ENCODE peak calls at places on chromosomes 6 and 20, in eight cellular contexts. One of them, this sample, is unnamed. For H3K4me1, the result is how much of the 10 kb centered on the place peaks cover.

GRCh38 chr6:123526128-123526527 is 110.6 kb downstream of the TRDN start:
- DNase-seq in A673: no peak
- DNase-seq in upper lobe of right lung: no peak
- DNase-seq in heart left ventricle: no peak
- DNase-seq in IMR-90: no peak
- DNase-seq in tibial nerve: no peak
- DNase-seq in HCT116: no peak
- DNase-seq in spleen: no peak
- DNase-seq in this sample: no peak

GRCh38 chr6:25883991-25884390 is 9.9 kb upstream of the SLC17A3 start:
- DNase-seq in A673: no peak
- DNase-seq in upper lobe of right lung: no peak
- DNase-seq in heart left ventricle: no peak
- DNase-seq in IMR-90: peak
- DNase-seq in tibial nerve: no peak
- DNase-seq in HCT116: no peak
- DNase-seq in spleen: no peak
- DNase-seq in this sample: no peak

GRCh38 chr6:15023448-15023847 is 222.4 kb upstream of the JARID2 start:
- DNase-seq in A673: no peak
- DNase-seq in upper lobe of right lung: no peak
- DNase-seq in heart left ventricle: no peak
- DNase-seq in IMR-90: no peak
- DNase-seq in tibial nerve: no peak
- DNase-seq in HCT116: no peak
- DNase-seq in spleen: no peak
- DNase-seq in this sample: no peak

GRCh38 chr6:137755284-137755683 is 111.8 kb upstream of the TNFAIP3 start:
- DNase-seq in A673: no peak
- DNase-seq in upper lobe of right lung: no peak
- DNase-seq in heart left ventricle: no peak
- DNase-seq in IMR-90: no peak
- DNase-seq in tibial nerve: no peak
- DNase-seq in HCT116: no peak
- DNase-seq in spleen: no peak
- DNase-seq in this sample: no peak

GRCh38 chr6:84639396-84639795 is 125.0 kb downstream of the TBX18 start:
- DNase-seq in A673: no peak
- DNase-seq in upper lobe of right lung: no peak
- DNase-seq in heart left ventricle: no peak
- DNase-seq in IMR-90: no peak
- DNase-seq in tibial nerve: no peak
- DNase-seq in HCT116: no peak
- DNase-seq in spleen: no peak
- DNase-seq in this sample: no peak

GRCh38 chr6:166402582-166403277 is 20.0 kb upstream of the MPC1 start:
- DNase-seq in A673: peak
- DNase-seq in upper lobe of right lung: no peak
- DNase-seq in heart left ventricle: no peak
- DNase-seq in IMR-90: peak
- DNase-seq in tibial nerve: no peak
- DNase-seq in HCT116: no peak
- DNase-seq in spleen: no peak
- DNase-seq in this sample: no peak

GRCh38 chr6:149045404-149045803 is 272.1 kb upstream of the TAB2 start:
- DNase-seq in A673: peak
- DNase-seq in upper lobe of right lung: no peak
- DNase-seq in heart left ventricle: no peak
- DNase-seq in IMR-90: no peak
- DNase-seq in tibial nerve: no peak
- DNase-seq in HCT116: no peak
- DNase-seq in spleen: no peak
- DNase-seq in this sample: no peak

GRCh38 chr6:158596861-158597260 is 37.0 kb downstream of the TMEM181 start:
- DNase-seq in A673: no peak
- DNase-seq in upper lobe of right lung: no peak
- DNase-seq in heart left ventricle: no peak
- DNase-seq in IMR-90: no peak
- DNase-seq in tibial nerve: no peak
- DNase-seq in HCT116: no peak
- DNase-seq in spleen: no peak
- DNase-seq in this sample: no peak

GRCh38 chr6:6841571-6841970 is 253.1 kb downstream of the LY86 start:
- DNase-seq in A673: no peak
- DNase-seq in upper lobe of right lung: no peak
- DNase-seq in heart left ventricle: no peak
- DNase-seq in IMR-90: no peak
- DNase-seq in tibial nerve: no peak
- DNase-seq in HCT116: no peak
- DNase-seq in spleen: no peak
- DNase-seq in this sample: no peak

GRCh38 chr6:147194652-147195403 is 9.4 kb upstream of the STXBP5 start:
- DNase-seq in A673: no peak
- DNase-seq in upper lobe of right lung: no peak
- DNase-seq in heart left ventricle: no peak
- DNase-seq in IMR-90: peak
- DNase-seq in tibial nerve: no peak
- DNase-seq in HCT116: no peak
- DNase-seq in spleen: no peak
- DNase-seq in this sample: no peak

GRCh38 chr20:8722277-8722928 is 346.5 kb upstream of the PLCB4 start:
- DNase-seq in A673: peak
- DNase-seq in upper lobe of right lung: no peak
- DNase-seq in heart left ventricle: no peak
- DNase-seq in IMR-90: peak
- DNase-seq in tibial nerve: no peak
- DNase-seq in HCT116: peak
- DNase-seq in spleen: no peak
- DNase-seq in this sample: peak

GRCh38 chr6:1759877-1760276 is 150.2 kb downstream of the FOXC1 start:
- DNase-seq in A673: no peak
- DNase-seq in upper lobe of right lung: no peak
- DNase-seq in heart left ventricle: no peak
- DNase-seq in IMR-90: no peak
- DNase-seq in tibial nerve: no peak
- DNase-seq in HCT116: no peak
- DNase-seq in spleen: no peak
- DNase-seq in this sample: no peak

GRCh38 chr6:110944681-110945151 is 13.8 kb upstream of the GTF3C6 start:
- DNase-seq in A673: no peak
- DNase-seq in upper lobe of right lung: no peak
- DNase-seq in heart left ventricle: no peak
- DNase-seq in IMR-90: peak
- DNase-seq in tibial nerve: no peak
- DNase-seq in HCT116: peak
- DNase-seq in spleen: no peak
- DNase-seq in this sample: no peak

GRCh38 chr6:158226655-158227512 is 58.7 kb downstream of the GTF2H5 start:
- DNase-seq in A673: no peak
- DNase-seq in upper lobe of right lung: no peak
- DNase-seq in heart left ventricle: no peak
- DNase-seq in IMR-90: no peak
- DNase-seq in tibial nerve: no peak
- DNase-seq in HCT116: no peak
- DNase-seq in spleen: no peak
- DNase-seq in this sample: peak

GRCh38 chr20:2140561-2140960 is 38.9 kb downstream of the STK35 start:
- DNase-seq in A673: no peak
- DNase-seq in upper lobe of right lung: no peak
- DNase-seq in heart left ventricle: peak
- DNase-seq in IMR-90: peak
- DNase-seq in tibial nerve: peak
- DNase-seq in HCT116: no peak
- DNase-seq in spleen: no peak
- DNase-seq in this sample: no peak
- H3K4me1 ChIP-seq in A673: under half
- H3K4me1 ChIP-seq in upper lobe of right lung: under half
- H3K4me1 ChIP-seq in heart left ventricle: half or more
- H3K4me1 ChIP-seq in IMR-90: under half
- H3K4me1 ChIP-seq in tibial nerve: under half
- H3K4me1 ChIP-seq in HCT116: under half
- H3K4me1 ChIP-seq in spleen: under half
- H3K4me1 ChIP-seq in this sample: under half

DNA sequence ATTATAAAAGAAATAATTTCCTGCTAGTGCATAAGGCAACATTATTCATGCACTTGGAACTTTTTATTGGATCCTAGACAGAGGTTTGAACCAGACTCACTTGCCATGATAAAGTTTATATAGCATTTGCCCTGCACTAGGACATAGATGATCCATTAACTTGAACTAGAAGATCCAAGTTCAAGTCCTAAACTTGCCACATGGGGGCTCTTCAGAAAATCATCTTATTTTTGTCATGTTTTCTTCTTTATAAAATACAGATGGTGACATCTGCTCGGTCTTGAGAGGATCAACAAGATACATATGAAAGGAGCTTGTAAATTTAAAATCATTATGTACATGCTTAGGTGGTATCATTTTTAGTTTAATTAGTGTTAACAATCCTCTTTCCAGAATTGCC is 94.5 kb downstream of the SIM1 start:
- DNase-seq in A673: peak
- DNase-seq in upper lobe of right lung: no peak
- DNase-seq in heart left ventricle: no peak
- DNase-seq in IMR-90: no peak
- DNase-seq in tibial nerve: no peak
- DNase-seq in HCT116: no peak
- DNase-seq in spleen: no peak
- DNase-seq in this sample: no peak
- TF ChIP-seq CTCF in A673: peak
- TF ChIP-seq CTCF in upper lobe of right lung: no peak
- TF ChIP-seq CTCF in heart left ventricle: no peak
- TF ChIP-seq CTCF in IMR-90: peak
- TF ChIP-seq CTCF in tibial nerve: no peak
- TF ChIP-seq CTCF in HCT116: peak
- TF ChIP-seq CTCF in spleen: no peak
- TF ChIP-seq CTCF in this sample: no peak

GRCh38 chr6:104860221-104860620 is 502 bp upstream of the HACE1 start:
- DNase-seq in A673: no peak
- DNase-seq in upper lobe of right lung: no peak
- DNase-seq in heart left ventricle: no peak
- DNase-seq in IMR-90: no peak
- DNase-seq in tibial nerve: no peak
- DNase-seq in HCT116: no peak
- DNase-seq in spleen: no peak
- DNase-seq in this sample: peak
- H3K4me3 ChIP-seq in A673: peak
- H3K4me3 ChIP-seq in upper lobe of right lung: peak
- H3K4me3 ChIP-seq in heart left ventricle: no peak
- H3K4me3 ChIP-seq in IMR-90: no peak
- H3K4me3 ChIP-seq in tibial nerve: peak
- H3K4me3 ChIP-seq in HCT116: peak
- H3K4me3 ChIP-seq in spleen: peak
- H3K4me3 ChIP-seq in this sample: peak

DNA sequence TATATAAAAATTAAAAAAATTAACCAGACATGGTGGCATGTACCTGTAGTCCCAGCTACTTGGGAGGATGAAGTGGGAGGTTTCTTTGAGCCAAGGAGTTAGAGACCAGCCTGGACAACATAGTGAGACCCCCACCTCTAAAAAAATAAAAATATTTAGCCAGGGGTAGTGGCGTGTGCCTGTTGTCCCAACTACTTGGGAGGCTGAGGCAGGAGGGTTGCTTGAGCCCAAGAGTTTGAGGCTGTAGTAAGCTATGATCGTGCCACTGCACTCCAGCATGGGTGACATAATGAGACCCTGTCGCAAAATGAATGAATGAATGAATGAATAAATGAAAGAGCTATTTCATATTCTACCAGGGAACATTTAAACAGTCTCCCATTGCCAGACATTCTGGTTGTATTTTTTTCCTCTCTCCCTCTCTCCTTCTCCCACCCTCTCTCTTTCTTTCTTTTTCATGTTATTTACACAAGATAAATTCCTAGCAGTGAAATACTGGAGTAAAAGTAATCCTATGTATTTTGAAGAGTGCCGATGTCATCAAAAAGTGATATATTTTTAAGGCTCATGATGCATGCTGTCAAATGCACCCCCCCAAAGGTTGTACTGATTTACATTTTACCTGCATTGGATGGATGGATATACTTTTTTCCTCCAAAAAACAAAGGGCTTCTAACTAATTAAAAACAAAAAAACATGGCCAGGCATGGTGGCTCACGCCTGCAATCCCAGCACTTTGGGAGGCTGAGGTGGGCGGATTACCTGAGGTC is 194.8 kb upstream of the ZNF217 start:
- DNase-seq in A673: no peak
- DNase-seq in upper lobe of right lung: no peak
- DNase-seq in heart left ventricle: no peak
- DNase-seq in IMR-90: no peak
- DNase-seq in tibial nerve: no peak
- DNase-seq in HCT116: no peak
- DNase-seq in spleen: no peak
- DNase-seq in this sample: no peak
- H3K4me1 ChIP-seq in A673: under half
- H3K4me1 ChIP-seq in upper lobe of right lung: under half
- H3K4me1 ChIP-seq in heart left ventricle: under half
- H3K4me1 ChIP-seq in IMR-90: under half
- H3K4me1 ChIP-seq in tibial nerve: under half
- H3K4me1 ChIP-seq in HCT116: under half
- H3K4me1 ChIP-seq in spleen: under half
- H3K4me1 ChIP-seq in this sample: under half

DNA sequence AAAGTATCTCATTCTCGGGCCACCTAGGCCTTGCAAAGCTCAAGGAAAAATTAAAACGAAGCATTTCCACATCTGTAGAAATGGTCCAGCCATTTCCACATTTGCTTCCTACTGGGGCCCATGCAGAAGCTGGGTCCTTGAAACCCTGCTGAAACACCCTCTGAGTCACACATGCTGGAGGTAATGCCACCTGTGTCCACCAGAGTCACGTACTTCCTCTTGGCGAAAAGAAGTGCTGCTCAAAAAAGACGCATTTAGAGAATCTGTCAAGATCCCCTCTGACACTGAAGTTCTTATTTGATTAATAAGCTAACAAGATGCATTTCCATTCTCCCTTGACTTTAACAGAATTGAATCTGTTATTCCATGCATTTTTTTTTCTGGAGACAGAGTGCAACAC is 423.2 kb downstream of the PREX1 start:
- DNase-seq in A673: no peak
- DNase-seq in upper lobe of right lung: no peak
- DNase-seq in heart left ventricle: no peak
- DNase-seq in IMR-90: no peak
- DNase-seq in tibial nerve: no peak
- DNase-seq in HCT116: peak
- DNase-seq in spleen: no peak
- DNase-seq in this sample: no peak
- TF ChIP-seq CTCF in A673: peak
- TF ChIP-seq CTCF in upper lobe of right lung: no peak
- TF ChIP-seq CTCF in heart left ventricle: no peak
- TF ChIP-seq CTCF in IMR-90: no peak
- TF ChIP-seq CTCF in tibial nerve: no peak
- TF ChIP-seq CTCF in HCT116: peak
- TF ChIP-seq CTCF in spleen: no peak
- TF ChIP-seq CTCF in this sample: no peak